ENCODE peak calls at places on chromosomes 16 and 17, in five cellular contexts. Y is dorsolateral prefrontal cortex, M is adrenal gland, T is ovary, F is GM23338. Z is an unnamed sample. For H3K27me3, the result is how much of the 10 kb centered on the place peaks cover.

GRCh38 chr16:54489225-54489781 is 202.7 kb upstream of the IRX3 start:
- DNase-seq in T (no peak), M (no peak), F (no peak), Y (no peak), Z (no peak)

GRCh38 chr17:79215631-79216030 is 141.0 kb downstream of the ENGASE start:
- DNase-seq in Y (no peak), F (no peak), T (no peak), M (no peak), Z (no peak)

GRCh38 chr17:30173649-30174048 is 57.0 kb downstream of the NSRP1 start:
- DNase-seq in T (no peak), F (no peak), M (no peak), Y (no peak), Z (no peak)

GRCh38 chr16:89383095-89384003 is 107.0 kb downstream of the ANKRD11 start:
- DNase-seq in M (peak), Y (no peak), F (peak), T (no peak), Z (no peak)

GRCh38 chr16:30692381-30693074 is 6.4 kb upstream of the SRCAP start:
- DNase-seq in M (no peak), Y (no peak), F (peak), T (no peak), Z (no peak)

GRCh38 chr16:85153656-85154091 is 41.4 kb upstream of the CIBAR2 start:
- DNase-seq in M (no peak), Y (no peak), T (no peak), F (no peak), Z (no peak)

GRCh38 chr17:49996495-49997255 is 1.7 kb upstream of the DLX3 start:
- DNase-seq in T (peak), Y (no peak), M (no peak), F (peak), Z (peak)

GRCh38 chr17:82230627-82231311 is 1.9 kb downstream of the SLC16A3 start:
- DNase-seq in T (peak), F (peak), Y (no peak), M (peak), Z (peak)

GRCh38 chr17:4839965-4840892 is 7.1 kb downstream of the MINK1 start:
- DNase-seq in M (no peak), Y (no peak), T (no peak), F (no peak), Z (no peak)

GRCh38 chr17:44197980-44198720 is 1.5 kb downstream of the ATXN7L3 start:
- DNase-seq in F (peak), T (peak), Y (peak), M (peak), Z (peak)
- TF ChIP-seq CTCF in F (peak), T (no peak), Y (no peak), M (no peak), Z (no peak)

DNA sequence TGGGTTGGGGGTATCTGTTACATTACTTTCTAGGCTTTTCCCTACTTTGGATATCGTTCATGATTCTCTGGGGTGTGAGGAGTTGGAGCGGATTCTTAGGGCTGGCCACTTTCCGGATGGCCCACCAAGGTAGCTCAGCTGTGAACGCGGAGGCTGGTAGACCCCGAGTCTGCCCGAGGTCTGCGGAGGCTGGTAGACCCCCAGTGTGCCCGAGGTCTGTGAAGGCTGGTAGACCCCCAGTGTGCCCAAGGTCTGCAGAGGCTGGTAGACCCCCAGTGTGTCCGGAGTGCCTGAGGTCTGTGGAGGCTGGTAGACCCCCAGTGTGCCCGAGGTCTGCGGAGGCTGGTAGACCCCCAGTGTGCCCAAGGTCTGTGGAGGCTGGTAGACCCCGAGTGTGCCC is 99.2 kb upstream of the ZNF469 start:
- DNase-seq in Y (no peak), M (no peak), F (no peak), T (no peak), Z (no peak)
- H3K27me3 ChIP-seq in Y (under half), M (under half), F (under half), T (under half), Z (under half)

GRCh38 chr16:87665193-87665592 is 62.9 kb downstream of the JPH3 start:
- DNase-seq in F (no peak), Y (no peak), T (no peak), M (no peak), Z (no peak)

GRCh38 chr16:87664792-87665191 is 62.5 kb downstream of the JPH3 start:
- DNase-seq in Y (no peak), M (no peak), T (no peak), F (no peak), Z (no peak)

GRCh38 chr16:87661561-87661960 is 59.3 kb downstream of the JPH3 start:
- DNase-seq in T (no peak), F (peak), M (peak), Y (no peak), Z (no peak)

GRCh38 chr16:87658564-87659225 is 56.4 kb downstream of the JPH3 start:
- DNase-seq in Y (no peak), M (no peak), F (no peak), T (no peak), Z (no peak)

GRCh38 chr16:87662254-87663204 is 60.2 kb downstream of the JPH3 start:
- DNase-seq in T (no peak), Y (no peak), M (no peak), F (peak), Z (no peak)
- TF ChIP-seq CTCF in T (no peak), Y (no peak), M (no peak), F (peak), Z (no peak)

GRCh38 chr16:58444265-58444664 is 52.0 kb downstream of the GINS3 start:
- DNase-seq in T (no peak), Y (no peak), M (no peak), F (no peak), Z (no peak)
- H3K27me3 ChIP-seq in T (under half), Y (under half), M (under half), F (under half), Z (under half)

Z was measured in upper lobe of left lung.